ENCODE peak calls at places on chromosomes 11 and 22, in nine cellular contexts. One of them, this sample, is unnamed.

GRCh38 chr11:10669258-10670033 is 24.1 kb downstream of the IRAG1 start:
- DNase-seq in AG04450: no peak
- DNase-seq in thoracic aorta: no peak
- DNase-seq in HCT116: no peak
- DNase-seq in mammary epithelial cell: no peak
- DNase-seq in right lobe of liver: no peak
- DNase-seq in gastrocnemius medialis: peak
- DNase-seq in fibroblast of mammary gland: peak
- DNase-seq in stomach: no peak
- DNase-seq in this sample: peak

GRCh38 chr11:103907548-103908455 is 128.6 kb upstream of the DDI1 start:
- DNase-seq in gastrocnemius medialis: no peak
- DNase-seq in HCT116: no peak
- DNase-seq in mammary epithelial cell: peak
- DNase-seq in stomach: no peak
- DNase-seq in right lobe of liver: no peak
- DNase-seq in thoracic aorta: no peak
- DNase-seq in fibroblast of mammary gland: peak
- DNase-seq in AG04450: no peak
- DNase-seq in this sample: peak

GRCh38 chr11:85718991-85719807 is 33.2 kb upstream of the CCDC89 start:
- DNase-seq in right lobe of liver: no peak
- DNase-seq in fibroblast of mammary gland: peak
- DNase-seq in stomach: no peak
- DNase-seq in AG04450: peak
- DNase-seq in mammary epithelial cell: peak
- DNase-seq in gastrocnemius medialis: peak
- DNase-seq in thoracic aorta: no peak
- DNase-seq in HCT116: peak
- DNase-seq in this sample: peak

GRCh38 chr22:39179401-39179827 is 26.9 kb upstream of the CBX7 start:
- DNase-seq in right lobe of liver: peak
- DNase-seq in fibroblast of mammary gland: no peak
- DNase-seq in mammary epithelial cell: no peak
- DNase-seq in AG04450: no peak
- DNase-seq in gastrocnemius medialis: no peak
- DNase-seq in HCT116: no peak
- DNase-seq in thoracic aorta: no peak
- DNase-seq in stomach: no peak
- DNase-seq in this sample: no peak

GRCh38 chr11:105148241-105148640 is 8.7 kb upstream of the CARD18 start:
- DNase-seq in gastrocnemius medialis: no peak
- DNase-seq in mammary epithelial cell: no peak
- DNase-seq in AG04450: no peak
- DNase-seq in stomach: no peak
- DNase-seq in right lobe of liver: no peak
- DNase-seq in fibroblast of mammary gland: peak
- DNase-seq in thoracic aorta: no peak
- DNase-seq in HCT116: no peak
- DNase-seq in this sample: no peak

GRCh38 chr11:76656087-76656531 is 14.4 kb downstream of the LRRC32 start:
- DNase-seq in fibroblast of mammary gland: no peak
- DNase-seq in right lobe of liver: peak
- DNase-seq in HCT116: no peak
- DNase-seq in thoracic aorta: no peak
- DNase-seq in AG04450: no peak
- DNase-seq in gastrocnemius medialis: no peak
- DNase-seq in stomach: no peak
- DNase-seq in mammary epithelial cell: no peak
- DNase-seq in this sample: no peak

GRCh38 chr11:121792185-121792584 is 323.8 kb downstream of the BLID start:
- DNase-seq in right lobe of liver: no peak
- DNase-seq in AG04450: no peak
- DNase-seq in thoracic aorta: no peak
- DNase-seq in fibroblast of mammary gland: no peak
- DNase-seq in gastrocnemius medialis: no peak
- DNase-seq in mammary epithelial cell: no peak
- DNase-seq in stomach: no peak
- DNase-seq in HCT116: no peak
- DNase-seq in this sample: no peak

GRCh38 chr11:96024666-96025065 is 100.8 kb upstream of the MTMR2 start:
- DNase-seq in HCT116: no peak
- DNase-seq in mammary epithelial cell: no peak
- DNase-seq in right lobe of liver: no peak
- DNase-seq in AG04450: no peak
- DNase-seq in gastrocnemius medialis: no peak
- DNase-seq in stomach: no peak
- DNase-seq in thoracic aorta: no peak
- DNase-seq in fibroblast of mammary gland: no peak
- DNase-seq in this sample: no peak

GRCh38 chr22:31537019-31537535 is 40.7 kb downstream of the SFI1 start:
- DNase-seq in HCT116: no peak
- DNase-seq in AG04450: no peak
- DNase-seq in stomach: no peak
- DNase-seq in thoracic aorta: no peak
- DNase-seq in gastrocnemius medialis: no peak
- DNase-seq in right lobe of liver: no peak
- DNase-seq in fibroblast of mammary gland: no peak
- DNase-seq in mammary epithelial cell: no peak
- DNase-seq in this sample: no peak

GRCh38 chr11:75554258-75555022 is 7.6 kb upstream of the SERPINH1 start:
- DNase-seq in AG04450: peak
- DNase-seq in fibroblast of mammary gland: peak
- DNase-seq in thoracic aorta: peak
- DNase-seq in mammary epithelial cell: no peak
- DNase-seq in gastrocnemius medialis: peak
- DNase-seq in right lobe of liver: peak
- DNase-seq in HCT116: no peak
- DNase-seq in stomach: peak
- DNase-seq in this sample: peak
- H3K4me3 ChIP-seq in AG04450: peak
- H3K4me3 ChIP-seq in fibroblast of mammary gland: peak
- H3K4me3 ChIP-seq in thoracic aorta: peak
- H3K4me3 ChIP-seq in mammary epithelial cell: no peak
- H3K4me3 ChIP-seq in gastrocnemius medialis: no peak
- H3K4me3 ChIP-seq in right lobe of liver: no peak
- H3K4me3 ChIP-seq in HCT116: no peak
- H3K4me3 ChIP-seq in stomach: peak
- H3K4me3 ChIP-seq in this sample: peak

DNA sequence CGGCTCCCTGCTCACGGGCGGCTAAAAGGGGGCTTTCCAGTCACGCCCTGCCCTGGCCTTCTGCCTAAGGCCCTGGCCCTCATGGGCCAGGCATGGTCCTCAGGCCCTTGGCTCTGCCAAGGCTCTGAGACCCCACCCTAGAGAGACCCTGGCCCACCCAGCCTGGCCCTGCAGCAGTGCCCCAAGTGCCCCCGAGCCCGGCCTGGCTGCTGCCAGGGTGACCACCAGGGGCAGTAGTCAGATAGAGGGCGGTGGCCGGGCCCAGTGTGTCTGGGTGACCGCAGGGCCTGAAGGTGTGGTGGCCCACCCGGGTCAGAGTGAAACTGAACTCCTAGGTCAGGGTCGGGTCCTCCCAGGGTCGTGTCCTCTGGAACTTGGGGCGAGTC is 29.4 kb upstream of the CCDC188 start:
- DNase-seq in fibroblast of mammary gland: no peak
- DNase-seq in mammary epithelial cell: no peak
- DNase-seq in right lobe of liver: no peak
- DNase-seq in thoracic aorta: no peak
- DNase-seq in HCT116: no peak
- DNase-seq in gastrocnemius medialis: no peak
- DNase-seq in stomach: no peak
- DNase-seq in AG04450: no peak
- DNase-seq in this sample: no peak
- TF ChIP-seq CTCF in fibroblast of mammary gland: peak
- TF ChIP-seq CTCF in mammary epithelial cell: no peak
- TF ChIP-seq CTCF in right lobe of liver: no peak
- TF ChIP-seq CTCF in thoracic aorta: peak
- TF ChIP-seq CTCF in HCT116: no peak
- TF ChIP-seq CTCF in gastrocnemius medialis: no peak
- TF ChIP-seq CTCF in stomach: no peak
- TF ChIP-seq CTCF in AG04450: peak
- TF ChIP-seq CTCF in this sample: peak

GRCh38 chr11:113779496-113779895 is at the start of gene CLDN25:
- DNase-seq in gastrocnemius medialis: no peak
- DNase-seq in fibroblast of mammary gland: no peak
- DNase-seq in mammary epithelial cell: no peak
- DNase-seq in stomach: no peak
- DNase-seq in HCT116: no peak
- DNase-seq in AG04450: no peak
- DNase-seq in right lobe of liver: no peak
- DNase-seq in thoracic aorta: no peak
- DNase-seq in this sample: no peak

GRCh38 chr11:113782134-113782533 is 2.5 kb downstream of the CLDN25 start:
- DNase-seq in mammary epithelial cell: no peak
- DNase-seq in HCT116: no peak
- DNase-seq in stomach: no peak
- DNase-seq in right lobe of liver: no peak
- DNase-seq in AG04450: no peak
- DNase-seq in fibroblast of mammary gland: no peak
- DNase-seq in thoracic aorta: no peak
- DNase-seq in gastrocnemius medialis: no peak
- DNase-seq in this sample: no peak

GRCh38 chr11:113781682-113782081 is 2.1 kb downstream of the CLDN25 start:
- DNase-seq in right lobe of liver: peak
- DNase-seq in fibroblast of mammary gland: no peak
- DNase-seq in thoracic aorta: no peak
- DNase-seq in stomach: no peak
- DNase-seq in gastrocnemius medialis: no peak
- DNase-seq in mammary epithelial cell: no peak
- DNase-seq in HCT116: no peak
- DNase-seq in AG04450: no peak
- DNase-seq in this sample: no peak

GRCh38 chr11:113774174-113774503 is 647 bp upstream of the ZW10 start:
- DNase-seq in fibroblast of mammary gland: no peak
- DNase-seq in mammary epithelial cell: no peak
- DNase-seq in gastrocnemius medialis: no peak
- DNase-seq in stomach: no peak
- DNase-seq in AG04450: no peak
- DNase-seq in thoracic aorta: no peak
- DNase-seq in right lobe of liver: no peak
- DNase-seq in HCT116: no peak
- DNase-seq in this sample: no peak

DNA sequence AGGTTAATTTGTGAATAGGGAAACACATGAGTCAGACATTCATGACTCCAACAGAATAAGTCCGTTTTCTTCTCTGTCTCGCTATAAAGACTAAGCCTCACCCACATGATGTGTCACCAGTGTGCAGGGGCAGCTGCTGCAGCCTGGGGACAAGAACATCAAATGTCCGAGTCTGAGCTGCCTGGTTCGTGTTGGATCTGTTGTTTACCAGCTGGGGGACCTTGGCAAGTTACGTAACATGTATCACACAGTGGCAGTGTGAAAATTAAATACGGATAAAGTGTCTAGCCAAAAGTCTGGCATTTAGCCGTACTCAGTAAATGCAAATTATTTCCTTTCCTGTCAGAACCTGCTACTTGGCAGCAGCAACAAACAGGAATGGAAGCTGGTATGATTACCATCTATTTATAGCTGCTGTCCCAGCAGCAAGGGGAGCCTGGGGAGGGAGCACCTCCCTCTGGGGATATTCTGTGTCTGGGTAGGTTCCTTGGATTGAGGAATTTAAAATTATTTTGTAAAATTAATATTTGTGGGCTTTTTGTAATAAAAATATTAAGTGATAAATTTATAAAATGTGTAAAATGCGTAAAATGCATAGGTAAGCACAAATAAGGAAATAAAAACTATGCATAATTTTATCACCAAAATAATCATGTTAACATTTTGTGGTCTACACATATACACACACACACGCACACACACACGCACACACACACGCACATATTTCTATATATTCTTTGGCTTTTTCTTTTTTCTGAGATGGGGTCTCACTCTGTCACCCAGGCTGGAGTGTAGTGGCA is 1.3 kb upstream of the CLDN25 start:
- DNase-seq in thoracic aorta: no peak
- DNase-seq in fibroblast of mammary gland: peak
- DNase-seq in mammary epithelial cell: peak
- DNase-seq in gastrocnemius medialis: peak
- DNase-seq in AG04450: no peak
- DNase-seq in HCT116: no peak
- DNase-seq in right lobe of liver: peak
- DNase-seq in stomach: peak
- DNase-seq in this sample: peak
- H3K4me3 ChIP-seq in thoracic aorta: peak
- H3K4me3 ChIP-seq in fibroblast of mammary gland: no peak
- H3K4me3 ChIP-seq in mammary epithelial cell: peak
- H3K4me3 ChIP-seq in gastrocnemius medialis: peak
- H3K4me3 ChIP-seq in AG04450: no peak
- H3K4me3 ChIP-seq in HCT116: no peak
- H3K4me3 ChIP-seq in right lobe of liver: no peak
- H3K4me3 ChIP-seq in stomach: no peak
- H3K4me3 ChIP-seq in this sample: no peak

DNA sequence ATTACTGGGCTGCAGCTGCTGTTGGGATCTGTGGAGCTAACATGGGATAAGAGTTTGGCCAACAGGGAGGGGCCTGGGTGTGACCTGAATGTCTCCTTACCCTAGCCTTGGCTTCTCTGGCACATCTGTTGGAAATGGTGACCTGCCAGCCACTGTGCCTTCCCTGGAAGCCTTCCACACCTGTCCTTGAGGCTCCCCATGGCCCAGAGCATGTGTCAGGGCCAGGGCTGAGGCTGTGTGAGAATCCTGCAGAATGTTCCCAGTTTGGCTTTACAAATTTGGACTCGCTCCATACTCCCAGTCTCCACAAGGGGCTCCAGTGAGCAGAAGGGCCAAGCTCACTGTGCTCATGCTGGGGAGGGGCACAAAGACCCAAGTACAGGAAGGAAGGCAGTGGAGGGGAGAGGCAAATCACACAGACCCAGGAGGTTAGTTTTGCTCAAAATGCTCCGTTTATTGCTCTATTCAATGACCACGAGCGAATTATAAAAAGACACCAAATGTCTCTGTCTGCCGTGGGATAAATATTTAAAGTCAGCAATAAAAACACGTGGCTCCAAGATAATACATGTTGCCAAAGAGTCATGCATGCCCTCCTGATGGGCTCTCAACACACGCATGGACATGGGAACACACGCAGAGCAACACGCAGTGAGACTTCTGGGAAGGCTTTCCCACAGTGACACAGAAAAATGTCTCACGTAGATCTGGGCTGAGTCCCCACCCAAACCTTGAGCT is 1.7 kb upstream of the IGSF22 start:
- DNase-seq in fibroblast of mammary gland: peak
- DNase-seq in gastrocnemius medialis: no peak
- DNase-seq in HCT116: peak
- DNase-seq in right lobe of liver: no peak
- DNase-seq in thoracic aorta: no peak
- DNase-seq in AG04450: no peak
- DNase-seq in mammary epithelial cell: no peak
- DNase-seq in stomach: no peak
- DNase-seq in this sample: peak
- TF ChIP-seq CTCF in fibroblast of mammary gland: peak
- TF ChIP-seq CTCF in gastrocnemius medialis: peak
- TF ChIP-seq CTCF in HCT116: peak
- TF ChIP-seq CTCF in right lobe of liver: peak
- TF ChIP-seq CTCF in thoracic aorta: peak
- TF ChIP-seq CTCF in AG04450: peak
- TF ChIP-seq CTCF in mammary epithelial cell: peak
- TF ChIP-seq CTCF in stomach: peak
- TF ChIP-seq CTCF in this sample: peak

GRCh38 chr11:6260207-6260726 is 629 bp downstream of the CCKBR start:
- DNase-seq in stomach: no peak
- DNase-seq in right lobe of liver: no peak
- DNase-seq in mammary epithelial cell: no peak
- DNase-seq in AG04450: no peak
- DNase-seq in gastrocnemius medialis: no peak
- DNase-seq in fibroblast of mammary gland: no peak
- DNase-seq in HCT116: no peak
- DNase-seq in thoracic aorta: no peak
- DNase-seq in this sample: no peak
- H3K4me3 ChIP-seq in stomach: peak
- H3K4me3 ChIP-seq in right lobe of liver: no peak
- H3K4me3 ChIP-seq in mammary epithelial cell: no peak
- H3K4me3 ChIP-seq in AG04450: no peak
- H3K4me3 ChIP-seq in gastrocnemius medialis: no peak
- H3K4me3 ChIP-seq in fibroblast of mammary gland: no peak
- H3K4me3 ChIP-seq in HCT116: no peak
- H3K4me3 ChIP-seq in thoracic aorta: no peak
- H3K4me3 ChIP-seq in this sample: no peak